ENCODE peak calls at places on chromosomes 11 and 22, in seven cellular contexts. R is GM12878, N is IMR-90, U is A549, W is HepG2, Y is K562, I is H1. D is an unnamed sample.

GRCh38 chr11:937853-938261 is 12.2 kb downstream of the AP2A2 start:
- DNase-seq in W (no peak), R (no peak), N (no peak), U (no peak), I (no peak), Y (peak; percentile 36), D (no peak)

GRCh38 chr22:42683599-42684283 is 34.5 kb upstream of the CYB5R3 start:
- DNase-seq in Y (no peak), U (no peak), N (no peak), W (no peak), R (no peak), I (no peak), D (peak; percentile 65)

GRCh38 chr11:9230291-9230690 is 34.9 kb downstream of the DENND5A start:
- DNase-seq in W (no peak), R (no peak), Y (no peak), U (no peak), I (no peak), N (no peak), D (no peak)

GRCh38 chr11:92482502-92482901 is 257.9 kb downstream of the FAT3 start:
- DNase-seq in R (no peak), Y (no peak), N (no peak), W (no peak), U (no peak), I (no peak), D (no peak)

GRCh38 chr11:102375720-102376399 is 28.8 kb downstream of the BIRC2 start:
- DNase-seq in N (no peak), W (no peak), U (no peak), R (no peak), Y (no peak), I (no peak), D (no peak)

GRCh38 chr11:107927559-107927958 is 689 bp upstream of the RAB39A start:
- DNase-seq in U (no peak), R (no peak), I (no peak), N (no peak), W (no peak), Y (no peak), D (no peak)

GRCh38 chr11:122159861-122160260 is 43.8 kb upstream of the BLID start:
- DNase-seq in I (no peak), U (no peak), W (no peak), Y (no peak), N (no peak), R (no peak), D (no peak)

GRCh38 chr11:837990-838307 is 4.4 kb downstream of the POLR2L start:
- DNase-seq in N (no peak), Y (no peak), R (no peak), I (no peak), W (no peak), U (no peak), D (no peak)

GRCh38 chr11:128039140-128040021 is 548.0 kb downstream of the ETS1 start:
- DNase-seq in Y (no peak), I (no peak), W (no peak), U (no peak), R (no peak), N (peak; percentile 82), D (no peak)

GRCh38 chr11:37571248-37571647 is 973.2 kb upstream of the RAG2 start:
- DNase-seq in U (no peak), W (no peak), Y (no peak), R (no peak), I (no peak), N (no peak), D (no peak)

DNA sequence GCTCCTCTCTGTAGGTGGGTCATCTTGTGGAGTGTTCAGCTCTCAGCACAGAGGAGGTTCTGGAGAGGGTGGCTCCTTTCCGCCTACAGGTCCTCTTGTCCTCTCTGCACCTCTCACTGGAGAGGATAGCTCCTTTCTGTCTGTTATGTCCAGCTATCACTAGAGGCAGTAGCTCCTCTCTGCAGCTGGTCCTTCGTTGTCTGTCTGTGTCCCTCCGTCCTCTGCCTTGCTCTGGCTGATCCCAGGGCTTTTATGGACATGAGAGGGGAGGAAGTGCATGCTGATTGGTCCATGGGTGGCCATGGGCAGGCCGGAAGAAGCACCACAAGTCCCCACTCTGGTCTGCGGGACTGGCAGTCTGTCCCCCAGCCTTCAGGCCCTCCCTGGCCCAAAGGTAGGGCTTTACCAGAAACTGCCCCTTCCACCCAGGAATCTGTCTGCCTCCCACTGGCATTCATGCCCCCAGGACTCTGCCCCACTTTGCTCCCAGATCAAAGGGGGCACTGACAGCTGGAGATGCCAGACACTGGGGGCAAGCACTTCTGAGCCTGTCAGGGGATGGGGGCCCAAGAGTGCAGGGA is 38.6 kb upstream of the CALCB start:
- DNase-seq in N (no peak), I (no peak), Y (no peak), W (no peak), U (peak; percentile 3), R (no peak), D (no peak)
- TF ChIP-seq RFX5 in N (no peak), I (no peak), Y (no peak), W (no peak), U (no peak), R (no peak), D (no peak)

GRCh38 chr11:61945191-61945590 is 5.0 kb upstream of the BEST1 start:
- DNase-seq in N (no peak), W (no peak), Y (no peak), I (no peak), R (no peak), U (no peak), D (no peak)
- TF ChIP-seq RFX5 in N (no peak), W (no peak), Y (no peak), I (no peak), R (no peak), U (no peak), D (no peak)

DNA sequence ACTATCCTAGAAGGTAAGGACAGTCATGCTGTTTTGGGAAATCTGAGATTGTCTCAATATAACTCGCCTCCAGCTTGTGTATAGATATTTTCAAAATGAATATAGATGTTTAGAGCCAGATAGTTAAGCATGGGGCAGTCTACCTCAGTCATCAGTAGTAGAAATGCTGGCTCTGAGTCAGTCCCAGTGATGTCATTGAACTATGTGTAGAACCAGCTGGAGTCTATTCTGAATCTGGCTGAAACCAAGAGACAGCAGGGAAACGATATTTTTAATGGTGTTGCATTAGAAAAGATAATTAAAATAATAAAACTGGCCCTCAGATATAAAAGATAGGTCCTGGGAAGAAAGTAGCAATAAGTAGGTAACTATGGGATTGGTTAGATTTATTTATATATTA is 25.9 kb downstream of the PIWIL4 start:
- DNase-seq in R (no peak), W (no peak), I (no peak), Y (no peak), U (no peak), N (peak; percentile 72), D (no peak)
- TF ChIP-seq RFX5 in R (no peak), W (no peak), I (no peak), Y (no peak), U (no peak), N (no peak), D (no peak)

GRCh38 chr22:39129081-39129480 is 23.4 kb downstream of the CBX7 start:
- DNase-seq in I (no peak), W (peak; percentile 38), U (no peak), R (no peak), Y (no peak), N (no peak), D (no peak)

GRCh38 chr22:39128508-39128907 is 24.0 kb downstream of the CBX7 start:
- DNase-seq in R (no peak), Y (no peak), N (no peak), U (no peak), I (no peak), W (no peak), D (no peak)

GRCh38 chr22:39130152-39130704 is 22.3 kb downstream of the CBX7 start:
- DNase-seq in N (no peak), I (no peak), W (no peak), U (no peak), R (no peak), Y (no peak), D (no peak)

GRCh38 chr22:39130892-39131855 is 21.3 kb downstream of the CBX7 start:
- DNase-seq in Y (no peak), W (peak; percentile 59), U (no peak), I (no peak), N (peak; percentile 42), R (no peak), D (no peak)

GRCh38 chr22:39129746-39130145 is 22.7 kb downstream of the CBX7 start:
- DNase-seq in N (no peak), U (no peak), R (no peak), I (no peak), W (no peak), Y (no peak), D (no peak)
- TF ChIP-seq RFX5 in N (no peak), U (no peak), R (no peak), I (no peak), W (no peak), Y (no peak), D (no peak)

DNA sequence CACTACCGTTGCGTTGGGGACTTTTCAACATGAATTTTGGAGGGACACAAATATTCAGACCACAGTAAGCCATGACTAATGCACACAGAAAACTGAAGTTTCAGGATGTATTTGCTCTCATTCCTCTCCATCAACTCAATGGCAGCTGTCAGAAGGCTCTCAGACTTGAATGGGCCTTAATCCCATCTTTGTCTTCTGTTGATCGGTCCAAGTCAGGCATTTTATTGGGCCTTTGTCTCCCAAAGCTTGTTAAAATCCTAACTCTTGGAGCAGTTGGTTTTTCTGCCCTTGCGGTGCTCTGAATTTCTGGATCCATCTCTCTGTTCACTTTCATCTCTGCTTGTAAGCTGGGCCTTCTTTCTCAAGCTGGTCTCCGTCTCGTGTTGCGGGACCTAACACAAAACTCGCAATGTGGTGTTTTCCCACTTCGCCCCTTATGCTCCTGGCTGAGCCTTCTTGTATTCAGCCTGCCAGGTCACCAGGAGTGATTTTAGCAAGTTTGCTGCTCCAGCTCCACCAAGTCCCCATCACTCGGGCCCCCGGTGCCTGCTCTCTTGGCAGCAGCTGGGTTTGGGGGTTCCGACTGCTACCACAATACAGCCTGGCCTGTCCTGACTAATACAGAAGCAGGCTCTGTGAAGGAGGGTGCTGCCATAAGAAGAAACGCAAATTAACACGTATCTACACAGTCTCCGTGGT is 27.0 kb downstream of the TSPAN32 start:
- DNase-seq in R (no peak), W (no peak), I (no peak), Y (no peak), N (no peak), U (no peak), D (no peak)
- TF ChIP-seq RFX5 in R (no peak), W (no peak), I (no peak), Y (no peak), N (no peak), U (no peak), D (no peak)

DNA sequence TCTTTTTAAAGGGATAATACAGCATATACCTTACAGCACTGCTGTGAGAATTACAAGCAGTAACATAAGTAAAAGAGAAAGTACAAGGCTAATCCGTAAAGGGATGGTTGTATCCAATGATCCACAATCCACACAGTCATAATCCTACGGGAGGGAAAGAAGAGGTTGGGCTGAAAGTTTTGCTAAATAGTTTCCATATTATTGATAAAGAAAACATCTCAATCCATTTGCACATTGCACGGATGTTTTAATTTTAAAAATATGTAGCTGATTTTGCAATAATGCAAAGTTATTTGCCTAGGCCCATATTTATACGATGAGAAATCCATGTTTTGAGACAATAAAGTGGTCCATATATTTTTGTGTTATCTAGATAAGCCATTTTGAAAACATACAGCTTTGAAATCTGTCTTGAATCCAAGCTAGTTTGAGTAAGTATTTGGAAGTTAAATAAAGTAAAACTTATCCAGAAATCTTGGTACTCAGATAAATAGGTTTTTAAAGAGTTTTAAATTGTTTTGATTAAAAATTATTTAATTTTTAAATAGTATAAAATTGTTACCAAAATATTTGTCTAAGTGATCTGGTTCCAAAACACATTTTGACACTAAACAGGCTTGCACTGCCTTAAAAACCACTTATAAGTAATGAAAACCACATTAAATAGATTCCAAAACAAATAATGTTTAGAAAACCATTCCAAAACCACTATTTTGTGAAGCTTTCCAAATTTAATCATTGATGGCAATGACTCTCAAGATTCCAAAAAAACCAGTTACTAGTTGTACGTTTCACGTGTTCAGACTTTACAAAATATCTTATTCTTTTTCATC is 38.2 kb upstream of the PAMR1 start:
- DNase-seq in R (no peak), U (no peak), N (peak; percentile 37), I (no peak), W (no peak), Y (no peak), D (no peak)
- TF ChIP-seq RFX5 in R (no peak), U (no peak), N (no peak), I (no peak), W (no peak), Y (no peak), D (no peak)

D was measured in SK-N-SH.